ENCODE peak calls at places on chromosomes 4 and X, in nine cellular contexts. H is NCI-H1092; S is ELR; E is NCI-H1105 treated with DMSO at 0.1 percent for 48 hours; M is stimulated activated CD4-positive, alpha-beta T cell treated with anti-CD3 and anti-CD28 coated beads, TNF-alpha, amount 100 ng/mL, for 24 hours; P is iris pigment epithelial cell; B is right cardiac atrium; W is T-helper 2 cell; L is Peyer's patch. X is an unnamed sample.

GRCh38 chrX:120367390-120368100 is 5.7 kb downstream of the ATP1B4 start:
- DNase-seq in H (no peak), B (no peak), E (no peak), M (no peak), L (no peak), S (no peak), P (no peak), W (no peak), X (no peak)

GRCh38 chrX:22314692-22315091 is 42.0 kb downstream of the CBLL2 start:
- DNase-seq in B (no peak), W (no peak), L (no peak), M (no peak), P (peak), H (no peak), E (no peak), S (peak), X (no peak)

GRCh38 chrX:20265726-20266681 is 705 bp downstream of the RPS6KA3 start:
- DNase-seq in P (peak), H (no peak), B (peak), L (peak), E (no peak), M (no peak), W (no peak), S (peak), X (peak)

GRCh38 chrX:119758682-119759332 is 419 bp downstream of the SOWAHD start:
- DNase-seq in M (no peak), B (no peak), H (no peak), P (no peak), E (peak), L (peak), S (peak), W (peak), X (no peak)

GRCh38 chr4:180610317-180610716 is 1632.9 kb upstream of the TENM3 start:
- DNase-seq in B (no peak), W (no peak), M (no peak), S (peak), L (no peak), H (no peak), E (no peak), P (peak), X (no peak)

GRCh38 chr4:182855312-182855711 is 61.9 kb downstream of the DCTD start:
- DNase-seq in E (no peak), W (no peak), H (no peak), M (no peak), L (no peak), P (no peak), B (no peak), S (no peak), X (no peak)

GRCh38 chrX:52983526-52983925 is 25.2 kb upstream of the FAM156A start:
- DNase-seq in H (no peak), S (no peak), P (no peak), M (no peak), E (no peak), W (no peak), B (no peak), L (no peak), X (no peak)

GRCh38 chr4:3532714-3533336 is 603 bp upstream of the LRPAP1 start:
- DNase-seq in E (no peak), M (no peak), P (no peak), B (no peak), W (no peak), H (no peak), L (no peak), S (no peak), X (no peak)

GRCh38 chr4:147862043-147862692 is 130.3 kb downstream of the ARHGAP10 start:
- DNase-seq in B (no peak), M (no peak), P (no peak), W (no peak), E (no peak), L (no peak), S (no peak), H (no peak), X (peak)

GRCh38 chr4:174681723-174682300 is 147.2 kb downstream of the GLRA3 start:
- DNase-seq in E (no peak), W (no peak), L (no peak), H (no peak), M (no peak), P (peak), B (no peak), S (peak), X (peak)

GRCh38 chr4:83552085-83552484 is 16.2 kb downstream of the GPAT3 start:
- DNase-seq in M (no peak), P (no peak), S (peak), E (no peak), B (no peak), L (no peak), W (no peak), H (no peak), X (peak)

GRCh38 chr4:80096175-80096850 is 23.3 kb upstream of the ANTXR2 start:
- DNase-seq in S (no peak), B (no peak), P (no peak), L (no peak), M (no peak), W (no peak), E (no peak), H (no peak), X (no peak)

GRCh38 chr4:541271-541670 is 34.8 kb downstream of the TMEM271 start:
- DNase-seq in L (no peak), P (no peak), W (no peak), M (no peak), E (no peak), S (no peak), B (no peak), H (no peak), X (no peak)

GRCh38 chr4:156642161-156642560 is 329.4 kb downstream of the PDGFC start:
- DNase-seq in H (no peak), M (no peak), E (no peak), S (no peak), P (peak), B (no peak), W (no peak), L (no peak), X (peak)

GRCh38 chr4:130591091-130591490 is 1495.1 kb downstream of the C4orf33 start:
- DNase-seq in H (no peak), L (no peak), S (no peak), P (no peak), M (no peak), E (no peak), W (no peak), B (no peak), X (no peak)

GRCh38 chr4:4558881-4559280 is 17.0 kb upstream of the STX18 start:
- DNase-seq in M (no peak), L (no peak), B (no peak), W (no peak), E (no peak), H (no peak), P (no peak), S (no peak), X (no peak)

GRCh38 chr4:27629532-27630225 is 769.0 kb downstream of the STIM2 start:
- DNase-seq in S (no peak), M (no peak), W (no peak), P (no peak), B (no peak), L (no peak), E (no peak), H (no peak), X (no peak)

GRCh38 chr4:152107736-152108500 is 347.1 kb upstream of the GATB start:
- DNase-seq in P (no peak), L (no peak), M (no peak), S (no peak), B (no peak), H (no peak), E (no peak), W (no peak), X (no peak)

GRCh38 chr4:38322709-38323108 is 341.3 kb upstream of the KLF3 start:
- DNase-seq in H (no peak), W (no peak), M (no peak), L (no peak), P (peak), E (no peak), B (peak), S (peak), X (peak)

GRCh38 chr4:76836860-76837564 is 60.9 kb downstream of the SOWAHB start:
- DNase-seq in L (no peak), S (no peak), B (peak), E (no peak), M (no peak), W (no peak), P (no peak), H (no peak), X (peak)

GRCh38 chr4:6109842-6110560 is 90.3 kb downstream of the JAKMIP1 start:
- DNase-seq in H (no peak), W (no peak), S (no peak), M (no peak), B (no peak), E (peak), P (no peak), L (no peak), X (no peak)

GRCh38 chr4:8914461-8915171 is 43.0 kb upstream of the HMX1 start:
- DNase-seq in P (no peak), B (no peak), E (no peak), L (peak), W (no peak), H (no peak), M (no peak), S (no peak), X (no peak)

GRCh38 chr4:17514865-17515264 is at the start of gene CLRN2:
- DNase-seq in W (no peak), P (no peak), S (no peak), M (no peak), E (no peak), H (no peak), B (no peak), L (no peak), X (no peak)